ENCODE peak calls at places on chromosomes 16 and 17, in eight cellular contexts. U is neural crest cell, S is HTR-8/SVneo, N is right lobe of liver, W is substantia nigra, R is neural progenitor cell, E is T-cell, F is epithelial cell of esophagus. O is an unnamed sample.

GRCh38 chr17:67016039-67016762 is 28.2 kb upstream of the CACNG1 start:
- DNase-seq in R (no peak), E (no peak), N (no peak), S (no peak), W (no peak), F (no peak), U (no peak), O (no peak)

GRCh38 chr16:68311316-68311620 is 449 bp downstream of the PRMT7 start:
- DNase-seq in F (peak; percentile 46), N (no peak), U (no peak), S (no peak), E (no peak), W (no peak), R (no peak), O (no peak)

GRCh38 chr17:62974788-62975586 is 9.0 kb downstream of the TANC2 start:
- DNase-seq in S (no peak), E (no peak), U (no peak), F (no peak), W (no peak), N (no peak), R (no peak), O (no peak)

GRCh38 chr16:533391-534088 is 6.0 kb downstream of the CAPN15 start:
- DNase-seq in E (no peak), U (no peak), N (peak; percentile 77), S (no peak), W (peak; percentile 46), R (peak; percentile 65), F (peak; percentile 14), O (no peak)

GRCh38 chr17:83009414-83010322 is 69.7 kb upstream of the METRNL start:
- DNase-seq in W (no peak), N (no peak), R (no peak), E (no peak), F (no peak), U (no peak), S (no peak), O (no peak)

GRCh38 chr17:50051606-50052005 is 4.3 kb upstream of the ITGA3 start:
- DNase-seq in N (no peak), F (no peak), R (no peak), W (no peak), U (no peak), S (no peak), E (no peak), O (no peak)

GRCh38 chr17:80413771-80414507 is 1.0 kb upstream of the ENDOV start:
- DNase-seq in N (no peak), U (no peak), F (no peak), W (no peak), R (no peak), E (no peak), S (no peak), O (no peak)

GRCh38 chr17:12485361-12485911 is 180.3 kb upstream of the MYOCD start:
- DNase-seq in F (peak; percentile 1), E (no peak), W (no peak), R (no peak), U (no peak), S (peak; percentile 13), N (no peak), O (no peak)

GRCh38 chr16:13507530-13507929 is 412.4 kb upstream of the ERCC4 start:
- DNase-seq in F (peak; percentile 4), W (no peak), E (no peak), R (no peak), U (no peak), N (no peak), S (no peak), O (no peak)

GRCh38 chr17:81071761-81072741 is 37.1 kb downstream of the BAIAP2 start:
- DNase-seq in R (no peak), U (no peak), W (no peak), N (no peak), S (no peak), E (no peak), F (no peak), O (no peak)

GRCh38 chr17:3818786-3819185 is 17.8 kb upstream of the ITGAE start:
- DNase-seq in S (no peak), N (no peak), F (no peak), U (no peak), R (no peak), E (no peak), W (no peak), O (peak; percentile 55)

GRCh38 chr16:68866933-68867332 is 23.6 kb downstream of the TANGO6 start:
- DNase-seq in E (no peak), N (no peak), R (no peak), F (no peak), U (no peak), W (no peak), S (no peak), O (no peak)

GRCh38 chr17:57714660-57715059 is 30.4 kb downstream of the CCDC182 start:
- DNase-seq in U (no peak), E (no peak), S (no peak), R (no peak), W (peak; percentile 15), N (no peak), F (no peak), O (no peak)

GRCh38 chr17:49388692-49389513 is 25.8 kb downstream of the PHB1 start:
- DNase-seq in E (no peak), F (no peak), R (no peak), S (no peak), N (no peak), W (no peak), U (no peak), O (no peak)

GRCh38 chr17:10073026-10073425 is 125.4 kb downstream of the GAS7 start:
- DNase-seq in E (no peak), F (peak; percentile 50), R (no peak), N (no peak), S (no peak), W (no peak), U (no peak), O (no peak)

GRCh38 chr17:14784997-14785696 is 480.0 kb downstream of the PMP22 start:
- DNase-seq in E (peak; percentile 45), N (peak; percentile 44), U (no peak), S (no peak), W (no peak), R (no peak), F (peak; percentile 61), O (no peak)

GRCh38 chr17:82923366-82924113 is 83.7 kb upstream of the ZNF750 start:
- DNase-seq in W (no peak), N (peak; percentile 14), R (no peak), E (no peak), U (no peak), F (no peak), S (no peak), O (no peak)

GRCh38 chr16:11973065-11973464 is 3.5 kb upstream of the SNX29 start:
- DNase-seq in S (no peak), F (peak; percentile 55), U (no peak), R (no peak), W (no peak), E (no peak), N (no peak), O (no peak)

GRCh38 chr17:49454050-49454449 is 39.4 kb upstream of the PHB1 start:
- DNase-seq in E (no peak), W (peak; percentile 56), U (peak; percentile 41), S (no peak), N (no peak), F (no peak), R (peak; percentile 51), O (no peak)

GRCh38 chr16:75195811-75196790 is 10.9 kb downstream of the CTRB2 start:
- DNase-seq in E (no peak), U (no peak), W (no peak), S (no peak), F (no peak), R (no peak), N (no peak), O (no peak)

GRCh38 chr17:61396586-61397085 is 3.0 kb upstream of the TBX2 start:
- DNase-seq in S (no peak), W (no peak), E (no peak), U (no peak), F (no peak), N (no peak), R (no peak), O (no peak)

GRCh38 chr17:48818361-48818841 is 1.4 kb upstream of the TTLL6 start:
- DNase-seq in S (no peak), N (peak; percentile 29), F (no peak), R (peak; percentile 71), W (no peak), U (no peak), E (no peak), O (no peak)

GRCh38 chr16:70267516-70267915 is 15.8 kb upstream of the EXOSC6 start:
- DNase-seq in U (peak; percentile 58), N (no peak), S (peak; percentile 67), E (peak; percentile 20), F (peak; percentile 66), R (peak; percentile 70), W (no peak), O (peak; percentile 66)